ENCODE peak calls at places on chromosomes 13 and 19, in six cellular contexts. X is NCI-H1048; A is stimulated activated CD4-positive, alpha-beta T cell treated with anti-CD3 and anti-CD28 coated beads, Interleukin-2, amount 100 ng/mL, for 24 hours; N is stimulated activated CD8-positive, alpha-beta memory T cell treated with anti-CD3 and anti-CD28 coated beads, Interleukin-4, amount 100 ng/mL, for 4 hours; H is nucleus accumbens; P is myocyte. G is an unnamed sample.

GRCh38 chr13:113794086-113794485 is 35.1 kb downstream of the TMEM255B start:
- DNase-seq in X (no peak), A (no peak), N (no peak), H (no peak), P (no peak), G (no peak)

GRCh38 chr19:10237702-10238101 is 6.6 kb upstream of the S1PR2 start:
- DNase-seq in X (no peak), A (no peak), N (no peak), H (no peak), P (no peak), G (no peak)

GRCh38 chr13:110014719-110015118 is 228.3 kb upstream of the IRS2 start:
- DNase-seq in X (no peak), A (no peak), N (no peak), H (no peak), P (peak; percentile 83), G (no peak)

GRCh38 chr19:31214086-31214485 is 135.2 kb downstream of the TSHZ3 start:
- DNase-seq in X (no peak), A (peak; percentile 84), N (peak; percentile 80), H (no peak), P (peak; percentile 99), G (peak; percentile 100)

GRCh38 chr19:10752237-10752912 is 34.5 kb downstream of the DNM2 start:
- DNase-seq in X (no peak), A (no peak), N (no peak), H (peak; percentile 79), P (no peak), G (no peak)

GRCh38 chr19:11196406-11197287 is 698 bp downstream of the KANK2 start:
- DNase-seq in X (no peak), A (no peak), N (no peak), H (no peak), P (peak; percentile 67), G (peak; percentile 76)

GRCh38 chr19:44891016-44891882 is at the start of gene TOMM40:
- DNase-seq in X (peak; percentile 100), A (peak; percentile 54), N (peak; percentile 100), H (peak; percentile 100), P (peak; percentile 11), G (peak; percentile 100)

GRCh38 chr19:48553676-48554384 is 1.9 kb downstream of the SULT2B1 start:
- DNase-seq in X (no peak), A (no peak), N (no peak), H (no peak), P (no peak), G (peak; percentile 79)

GRCh38 chr19:46482645-46483044 is 11.3 kb upstream of the PNMA8A start:
- DNase-seq in X (no peak), A (no peak), N (no peak), H (no peak), P (no peak), G (peak; percentile 61)

GRCh38 chr13:105139048-105139379 is 1396.4 kb downstream of the EFNB2 start:
- DNase-seq in X (no peak), A (no peak), N (no peak), H (no peak), P (peak; percentile 11), G (no peak)

GRCh38 chr13:110044521-110045200 is 258.3 kb upstream of the IRS2 start:
- DNase-seq in X (no peak), A (no peak), N (no peak), H (no peak), P (no peak), G (peak; percentile 82)

GRCh38 chr13:42836930-42837329 is 55.5 kb downstream of the FAM216B start:
- DNase-seq in X (no peak), A (no peak), N (no peak), H (no peak), P (peak; percentile 46), G (peak; percentile 73)

GRCh38 chr19:22545751-22546150 is 88.4 kb upstream of the ZNF492 start:
- DNase-seq in X (peak; percentile 20), A (peak; percentile 49), N (no peak), H (no peak), P (no peak), G (peak; percentile 26)